ENCODE peak calls at places on chromosome 6, in four cellular contexts. K is suprapubic skin, C is tibial nerve, N is stomach. V is an unnamed sample.

GRCh38 chr6:159533568-159533967 is 159.5 kb downstream of the SOD2 start:
- DNase-seq in K (no peak), C (no peak), N (no peak), V (no peak)

GRCh38 chr6:49406241-49406970 is 56.6 kb downstream of the MMUT start:
- DNase-seq in K (no peak), C (no peak), N (no peak), V (no peak)

GRCh38 chr6:17473554-17473953 is 80.2 kb downstream of the CAP2 start:
- DNase-seq in K (no peak), C (no peak), N (no peak), V (no peak)

GRCh38 chr6:119240257-119241123 is 109.1 kb downstream of the MAN1A1 start:
- DNase-seq in K (no peak), C (no peak), N (no peak), V (no peak)

GRCh38 chr6:31729515-31729978 is 448 bp upstream of the DDAH2 start:
- DNase-seq in K (peak; percentile 96), C (peak; percentile 94), N (peak; percentile 92), V (peak; percentile 97)

GRCh38 chr6:112983741-112984221 is 636.7 kb downstream of the RFPL4B start:
- DNase-seq in K (no peak), C (no peak), N (no peak), V (no peak)

GRCh38 chr6:16760536-16761468 is at the start of gene ATXN1:
- DNase-seq in K (peak; percentile 81), C (peak; percentile 39), N (peak; percentile 62), V (peak; percentile 77)

GRCh38 chr6:14638932-14639875 is 521.6 kb downstream of the CD83 start:
- DNase-seq in K (no peak), C (no peak), N (no peak), V (peak; percentile 18)

GRCh38 chr6:42978793-42979522 is at the start of gene PEX6:
- DNase-seq in K (peak; percentile 97), C (peak; percentile 72), N (peak; percentile 89), V (peak; percentile 92)

GRCh38 chr6:154159126-154159525 is 120.1 kb downstream of the OPRM1 start:
- DNase-seq in K (no peak), C (no peak), N (no peak), V (no peak)

GRCh38 chr6:17334265-17334664 is 53.1 kb downstream of the RBM24 start:
- DNase-seq in K (peak; percentile 7), C (no peak), N (no peak), V (no peak)

GRCh38 chr6:96469312-96469711 is 52.3 kb upstream of the UFL1 start:
- DNase-seq in K (no peak), C (no peak), N (no peak), V (no peak)

GRCh38 chr6:39915866-39916265 is 18.4 kb downstream of the MOCS1 start:
- DNase-seq in K (peak; percentile 57), C (no peak), N (no peak), V (no peak)

GRCh38 chr6:23728707-23729106 is 397.3 kb upstream of the NRSN1 start:
- DNase-seq in K (no peak), C (no peak), N (peak; percentile 57), V (peak; percentile 7)

GRCh38 chr6:43448916-43449315 is 6.4 kb downstream of the DLK2 start:
- DNase-seq in K (no peak), C (no peak), N (no peak), V (no peak)

GRCh38 chr6:38982470-38982869 is 66.1 kb upstream of the GLP1R start:
- DNase-seq in K (no peak), C (no peak), N (no peak), V (no peak)

GRCh38 chr6:5078121-5078695 is 6.9 kb upstream of the PPP1R3G start:
- DNase-seq in K (no peak), C (no peak), N (no peak), V (no peak)

GRCh38 chr6:108750801-108751200 is 97.4 kb upstream of the ARMC2 start:
- DNase-seq in K (peak; percentile 41), C (no peak), N (no peak), V (no peak)

GRCh38 chr6:144845181-144845580 is 560.0 kb downstream of the UTRN start:
- DNase-seq in K (no peak), C (no peak), N (no peak), V (no peak)

GRCh38 chr6:43144879-43145278 is 26.2 kb upstream of the SRF start:
- DNase-seq in K (no peak), C (no peak), N (no peak), V (no peak)

GRCh38 chr6:154615483-154616025 is 105.1 kb upstream of the CNKSR3 start:
- DNase-seq in K (no peak), C (peak; percentile 19), N (peak; percentile 95), V (peak; percentile 91)

GRCh38 chr6:160137989-160138835 is 16.6 kb downstream of the SLC22A1 start:
- DNase-seq in K (no peak), C (no peak), N (peak; percentile 72), V (peak; percentile 65)

DNA sequence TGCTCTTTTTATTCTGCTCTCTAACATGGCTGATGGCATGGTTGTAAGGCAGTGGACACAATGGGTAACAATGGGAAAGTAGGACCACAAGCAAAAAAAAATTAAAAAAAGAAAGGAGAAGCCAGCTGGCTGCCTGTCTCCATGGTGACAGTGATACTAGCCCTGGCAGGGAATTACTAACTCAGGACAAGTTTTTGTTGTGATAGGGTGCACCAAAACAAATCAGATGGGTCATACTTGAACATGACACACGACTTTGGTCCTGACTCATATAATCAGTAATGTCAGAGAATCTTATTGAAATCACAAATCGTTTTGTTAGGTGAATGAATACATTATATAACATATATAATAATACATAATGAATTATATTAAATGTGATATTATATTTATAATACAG is 169.3 kb downstream of the TRDN start:
- DNase-seq in K (no peak), C (no peak), N (no peak), V (no peak)
- TF ChIP-seq EP300 in K (no peak), C (no peak), N (no peak), V (no peak)

GRCh38 chr6:167845856-167846255 is 19.1 kb downstream of the AFDN start:
- DNase-seq in K (no peak), C (no peak), N (no peak), V (no peak)

GRCh38 chr6:167848783-167849182 is 22.1 kb downstream of the AFDN start:
- DNase-seq in K (no peak), C (no peak), N (no peak), V (no peak)

GRCh38 chr6:167849846-167850459 is 23.2 kb downstream of the AFDN start:
- DNase-seq in K (no peak), C (no peak), N (peak; percentile 54), V (no peak)

GRCh38 chr6:167847936-167848335 is 21.2 kb downstream of the AFDN start:
- DNase-seq in K (no peak), C (no peak), N (no peak), V (no peak)

GRCh38 chr6:167846997-167847606 is 20.4 kb downstream of the AFDN start:
- DNase-seq in K (no peak), C (no peak), N (no peak), V (no peak)
- TF ChIP-seq EP300 in K (no peak), C (no peak), N (no peak), V (no peak)

GRCh38 chr6:116447052-116447451 is 14.1 kb upstream of the CALHM6 start:
- DNase-seq in K (no peak), C (no peak), N (no peak), V (no peak)
- TF ChIP-seq EP300 in K (no peak), C (no peak), N (no peak), V (no peak)

DNA sequence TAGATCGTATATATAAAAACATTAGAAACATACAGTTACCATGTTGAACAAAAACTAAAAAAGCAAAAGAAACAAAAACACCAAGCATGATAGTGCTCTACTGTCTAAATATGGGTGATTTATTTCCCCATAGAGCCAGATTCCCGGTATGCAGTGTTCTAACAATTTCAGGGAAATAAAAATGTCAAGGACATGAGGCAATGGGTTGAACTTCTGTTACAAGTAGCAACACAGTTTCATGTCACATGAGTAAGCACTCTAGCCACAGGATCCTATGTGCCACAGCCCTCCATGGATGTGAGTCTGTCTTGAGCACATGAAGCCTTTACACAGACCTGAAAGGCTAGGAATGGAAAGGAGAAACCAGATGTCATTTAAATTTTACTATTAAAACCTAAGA is 96.0 kb downstream of the MAP3K5 start:
- DNase-seq in K (no peak), C (no peak), N (no peak), V (no peak)
- TF ChIP-seq EP300 in K (no peak), C (no peak), N (no peak), V (no peak)

GRCh38 chr6:124699038-124699437 is 263.2 kb upstream of the RNF217 start:
- DNase-seq in K (no peak), C (no peak), N (no peak), V (no peak)
- TF ChIP-seq EP300 in K (no peak), C (no peak), N (no peak), V (no peak)

GRCh38 chr6:131948221-131948661 is 2.9 kb downstream of the CCN2 start:
- DNase-seq in K (no peak), C (no peak), N (no peak), V (no peak)
- TF ChIP-seq EP300 in K (no peak), C (no peak), N (no peak), V (no peak)

DNA sequence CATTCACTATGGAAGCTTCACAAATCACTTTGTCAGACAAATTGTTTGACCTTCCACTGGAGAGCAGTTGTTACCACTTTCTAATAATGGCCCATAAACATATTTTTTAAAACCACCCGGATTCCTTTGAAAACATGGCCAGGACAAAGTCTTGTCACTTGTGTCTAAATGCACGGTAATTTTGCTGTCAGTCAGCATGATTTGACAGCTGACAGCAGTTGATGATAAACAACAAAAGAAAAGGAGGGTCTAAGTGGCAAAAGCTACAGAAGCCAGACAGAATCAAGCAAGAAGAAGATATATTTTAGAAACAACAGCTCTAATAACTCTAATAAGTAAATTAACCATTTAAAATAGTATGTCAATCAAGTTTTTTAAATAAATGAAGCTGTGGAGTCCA is 27.7 kb upstream of the CARMIL1 start:
- DNase-seq in K (no peak), C (no peak), N (no peak), V (no peak)
- TF ChIP-seq EP300 in K (no peak), C (no peak), N (no peak), V (no peak)

DNA sequence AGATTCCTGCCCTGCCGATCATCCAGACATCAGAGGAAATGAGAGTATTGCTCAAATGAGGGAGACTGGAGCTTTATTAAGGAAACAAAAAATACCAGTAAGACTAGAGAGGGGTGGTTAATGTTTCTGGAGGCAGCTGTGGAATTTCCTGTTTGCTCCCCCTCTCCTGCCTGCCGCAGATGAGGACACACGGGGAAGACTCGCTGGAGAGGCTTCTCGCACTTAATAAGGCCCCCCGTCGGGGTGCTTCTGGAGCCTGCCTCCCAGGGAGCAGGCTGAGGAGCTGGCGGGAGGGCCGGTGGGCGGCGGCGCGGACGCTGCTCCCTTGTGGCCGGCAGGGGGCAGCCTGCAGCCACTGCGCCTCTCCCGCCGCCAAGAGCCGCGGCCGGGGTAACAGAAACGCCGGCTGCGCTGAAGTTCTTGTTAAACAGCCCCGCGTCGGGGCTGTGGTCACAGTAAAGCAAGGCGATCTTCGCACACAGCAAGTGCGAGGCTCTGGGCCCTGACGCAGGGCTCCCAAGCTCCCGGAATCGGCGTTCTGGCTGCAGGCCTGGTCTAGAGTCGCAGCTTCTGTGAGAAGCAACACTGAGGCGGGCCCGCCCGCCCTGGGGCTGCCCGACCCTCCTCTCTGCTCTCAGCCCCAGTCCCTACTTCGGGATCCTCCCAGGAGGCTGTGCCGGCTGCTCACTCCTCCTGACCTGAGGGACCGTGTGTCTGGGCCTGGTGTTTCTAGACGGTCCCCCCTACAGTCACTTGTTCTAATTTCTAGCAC is 17.4 kb downstream of the LEMD2 start:
- DNase-seq in K (no peak), C (peak; percentile 60), N (peak; percentile 77), V (peak; percentile 69)
- TF ChIP-seq EP300 in K (no peak), C (no peak), N (no peak), V (no peak)

V was measured in transverse colon.